ENCODE peak calls at places on chromosomes 6 and 20, in eight cellular contexts. E is mammary epithelial cell, T is tibial nerve, L is hepatocyte, Q is body of pancreas, G is uterus, Z is GM23248, S is astrocyte. X is an unnamed sample.

GRCh38 chr20:19995220-19995863 is 21.8 kb upstream of the NAA20 start:
- DNase-seq in T (no peak), Q (peak; percentile 62), S (peak; percentile 46), G (peak; percentile 55), E (no peak), Z (peak; percentile 78), L (peak; percentile 71), X (peak; percentile 42)

GRCh38 chr6:109491207-109491938 is 8.4 kb upstream of the ZBTB24 start:
- DNase-seq in Z (peak; percentile 26), T (no peak), L (peak; percentile 22), E (no peak), Q (no peak), S (peak; percentile 16), G (no peak), X (no peak)

GRCh38 chr6:104019075-104019474 is 840.6 kb downstream of the HACE1 start:
- DNase-seq in E (no peak), G (no peak), L (no peak), S (no peak), Q (no peak), T (no peak), Z (no peak), X (no peak)

GRCh38 chr6:24829657-24830056 is 30.9 kb upstream of the ARMH2 start:
- DNase-seq in Q (no peak), T (no peak), E (no peak), Z (no peak), G (no peak), L (no peak), S (no peak), X (no peak)

GRCh38 chr6:170233304-170234205 is 57.3 kb downstream of the DLL1 start:
- DNase-seq in T (no peak), E (no peak), Z (no peak), G (no peak), S (no peak), Q (peak; percentile 4), L (no peak), X (no peak)

GRCh38 chr6:104940881-104941693 is 15.8 kb upstream of the LIN28B start:
- DNase-seq in Q (peak; percentile 16), L (peak; percentile 88), T (no peak), E (peak; percentile 7), Z (peak; percentile 66), S (peak; percentile 10), G (no peak), X (peak; percentile 21)

GRCh38 chr6:137873273-137873762 is 6.3 kb downstream of the TNFAIP3 start:
- DNase-seq in Z (peak; percentile 91), E (peak; percentile 96), L (peak; percentile 81), T (peak; percentile 37), Q (peak; percentile 85), G (peak; percentile 85), S (peak; percentile 86), X (peak; percentile 60)

GRCh38 chr6:152299336-152299735 is 337.8 kb downstream of the SYNE1 start:
- DNase-seq in S (no peak), T (no peak), G (no peak), E (no peak), Z (no peak), L (no peak), Q (no peak), X (no peak)

GRCh38 chr20:59723108-59723500 is 118.8 kb downstream of the PHACTR3 start:
- DNase-seq in L (no peak), T (no peak), Q (no peak), E (no peak), Z (no peak), G (no peak), S (no peak), X (no peak)

GRCh38 chr20:4151991-4152695 is 136.8 kb upstream of the RNF24 start:
- DNase-seq in Z (peak; percentile 53), G (no peak), L (no peak), S (peak; percentile 84), Q (no peak), T (no peak), E (no peak), X (no peak)

GRCh38 chr6:112429226-112429625 is 82.1 kb downstream of the RFPL4B start:
- DNase-seq in S (peak; percentile 38), G (no peak), T (no peak), L (peak; percentile 19), Q (peak; percentile 47), E (peak; percentile 6), Z (peak; percentile 19), X (peak; percentile 35)

GRCh38 chr6:25007269-25007699 is 71.5 kb upstream of the RIPOR2 start:
- DNase-seq in L (no peak), T (no peak), S (no peak), E (no peak), Z (peak; percentile 47), Q (no peak), G (no peak), X (no peak)

GRCh38 chr20:23754731-23755130 is 4.0 kb upstream of the CST1 start:
- DNase-seq in L (no peak), S (no peak), G (no peak), Q (no peak), T (no peak), Z (no peak), E (no peak), X (no peak)

GRCh38 chr6:32118782-32119628 is 9.0 kb downstream of the ATF6B start:
- DNase-seq in G (peak; percentile 87), L (peak; percentile 92), Q (peak; percentile 89), S (peak; percentile 56), E (peak; percentile 65), Z (peak; percentile 92), T (peak; percentile 76), X (peak; percentile 90)

GRCh38 chr6:27752038-27752885 is 159.9 kb downstream of the OR2B2 start:
- DNase-seq in L (peak; percentile 88), T (no peak), S (peak; percentile 60), Z (peak; percentile 87), E (peak; percentile 79), G (peak; percentile 47), Q (peak; percentile 74), X (peak; percentile 54)

DNA sequence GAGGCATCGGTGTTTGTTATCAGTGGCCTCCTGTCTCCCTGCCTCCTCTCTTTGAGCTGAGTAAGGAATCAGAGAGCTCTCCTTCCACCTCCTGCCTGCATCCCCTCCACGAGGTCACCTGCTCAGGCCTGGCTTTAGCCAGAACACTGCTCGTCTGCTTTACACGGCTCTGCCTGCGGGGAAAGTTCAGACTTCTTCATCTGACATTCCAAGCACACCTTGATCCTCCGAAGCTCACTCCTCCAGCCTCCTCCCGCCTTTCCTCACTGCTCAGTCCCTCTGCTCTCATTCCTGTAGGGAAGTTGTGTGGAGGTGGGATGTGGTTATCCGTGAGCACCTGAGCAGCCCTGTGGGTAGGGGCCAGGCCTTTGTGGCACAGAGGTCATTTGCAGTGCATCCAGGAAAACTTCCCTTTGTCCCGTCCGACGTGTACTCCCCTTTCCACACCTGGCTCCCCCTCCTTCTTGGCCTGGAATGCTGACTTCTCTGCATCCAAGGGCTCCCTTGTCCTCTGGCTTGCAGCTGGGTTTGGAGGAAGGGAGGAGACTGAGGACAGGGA is 12.8 kb upstream of the CCDC167 start:
- DNase-seq in E (no peak), L (no peak), G (no peak), Z (no peak), Q (no peak), S (no peak), T (no peak), X (no peak)
- H3K4me3 ChIP-seq in E (no peak overlapping the region), L (no peak overlapping the region), G (no peak overlapping the region), Z (no peak overlapping the region), Q (no peak overlapping the region), S (no peak overlapping the region), T (no peak overlapping the region), X (no peak overlapping the region)

DNA sequence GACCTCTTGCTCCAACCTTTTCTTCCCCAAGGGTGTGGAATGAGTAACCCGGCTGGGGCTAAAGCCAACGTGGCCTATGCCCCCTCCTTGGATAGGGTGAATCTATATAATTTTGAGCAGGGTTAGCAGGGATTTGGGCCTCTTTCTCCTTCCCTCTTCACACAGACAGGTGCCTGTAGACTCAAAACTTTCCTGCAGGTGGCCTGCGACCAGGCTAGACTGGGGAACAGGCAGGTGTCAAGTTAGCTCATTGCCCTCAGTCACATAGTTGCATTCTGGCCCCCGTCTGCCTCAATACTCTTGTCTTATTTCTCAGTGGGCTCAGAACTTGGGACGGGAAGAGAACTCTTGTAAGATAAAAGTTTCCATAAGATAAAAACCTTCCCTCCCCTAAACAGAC is 243.0 kb downstream of the ATXN1 start:
- DNase-seq in S (no peak), L (no peak), Q (no peak), G (no peak), Z (no peak), E (no peak), T (no peak), X (no peak)
- H3K4me1 ChIP-seq in S (peaks cover 23% of the 10 kb centered on the region), L (no peaks in the 10 kb centered on the region), Q (peaks cover 9% of the 10 kb centered on the region), G (no peaks in the 10 kb centered on the region), Z (peaks cover 5% of the 10 kb centered on the region), E (no peaks in the 10 kb centered on the region), T (peaks cover 5% of the 10 kb centered on the region), X (peaks cover 7% of the 10 kb centered on the region)

GRCh38 chr6:143675327-143675900 is 2.4 kb upstream of the PHACTR2 start:
- DNase-seq in G (no peak), T (no peak), E (no peak), S (no peak), L (no peak), Q (no peak), Z (peak; percentile 8), X (no peak)
- H3K27ac ChIP-seq in G (peak overlapping the region; percentile 49), T (no peak overlapping the region), E (peak overlapping the region; percentile 31), S (no peak overlapping the region), L (peak overlapping the region; percentile 87), Q (peak overlapping the region; percentile 58), Z (peak overlapping the region; percentile 81), X (no peak overlapping the region)

GRCh38 chr20:53579266-53579580 is 14.4 kb downstream of the ZNF217 start:
- DNase-seq in G (peak; percentile 46), T (no peak), Q (no peak), Z (no peak), S (no peak), E (no peak), L (no peak), X (no peak)
- H3K4me3 ChIP-seq in G (no peak overlapping the region), T (no peak overlapping the region), Q (no peak overlapping the region), Z (peak overlapping the region; percentile 61), S (peak overlapping the region; percentile 11), E (peak overlapping the region; percentile 16), L (no peak overlapping the region), X (no peak overlapping the region)

GRCh38 chr20:41000628-41001027 is 28.0 kb upstream of the TOP1 start:
- DNase-seq in E (no peak), Z (no peak), G (no peak), S (no peak), L (no peak), Q (no peak), T (no peak), X (no peak)
- H3K4me1 ChIP-seq in E (peaks cover 34% of the 10 kb centered on the region), Z (peaks cover 30% of the 10 kb centered on the region), G (no peaks in the 10 kb centered on the region), S (peaks cover 29% of the 10 kb centered on the region), L (peaks cover 6% of the 10 kb centered on the region), Q (peaks cover 31% of the 10 kb centered on the region), T (peaks cover 24% of the 10 kb centered on the region), X (peaks cover 1% of the 10 kb centered on the region)

DNA sequence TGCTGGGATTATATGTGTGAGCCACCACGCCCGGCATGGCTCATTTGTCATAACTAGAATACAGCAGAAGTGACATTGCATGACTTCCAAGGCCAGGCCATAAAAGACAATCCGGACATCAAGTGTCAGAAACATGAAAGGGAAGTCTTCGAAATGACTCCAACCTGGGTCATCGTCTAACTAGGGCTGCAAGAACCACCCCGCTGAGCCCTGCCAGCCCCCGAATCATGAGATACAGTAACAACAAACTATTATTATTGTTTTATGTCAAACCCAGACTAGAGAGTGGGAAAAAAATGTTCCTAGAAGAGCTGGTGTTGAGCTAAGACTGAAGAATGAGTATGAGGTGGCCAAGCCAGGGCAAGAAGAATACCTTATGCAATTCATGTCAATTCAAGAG is 59.6 kb downstream of the ZNF217 start:
- DNase-seq in Z (no peak), S (no peak), T (no peak), E (no peak), Q (no peak), L (no peak), G (no peak), X (no peak)
- H3K27ac ChIP-seq in Z (no peak overlapping the region), S (no peak overlapping the region), T (no peak overlapping the region), E (no peak overlapping the region), Q (no peak overlapping the region), L (no peak overlapping the region), G (no peak overlapping the region), X (no peak overlapping the region)

GRCh38 chr6:33770833-33771341 is 18.0 kb downstream of the LEMD2 start:
- DNase-seq in L (no peak), E (no peak), T (no peak), Z (no peak), S (no peak), G (no peak), Q (no peak), X (no peak)
- H3K4me3 ChIP-seq in L (no peak overlapping the region), E (no peak overlapping the region), T (no peak overlapping the region), Z (peak overlapping the region; percentile 36), S (no peak overlapping the region), G (no peak overlapping the region), Q (no peak overlapping the region), X (no peak overlapping the region)

X was measured in thyroid gland.